ENCODE peak calls at places on chromosomes 13 and 19, in five cellular contexts. One of them, this sample, is unnamed.

GRCh38 chr13:30972888-30973377 is 40.5 kb downstream of the TEX26 start:
- DNase-seq in body of pancreas: no peak
- DNase-seq in heart left ventricle: no peak
- DNase-seq in endothelial cell of umbilical vein: no peak
- DNase-seq in right lobe of liver: no peak
- DNase-seq in this sample: no peak

GRCh38 chr19:13794388-13794751 is 873 bp upstream of the ZSWIM4 start:
- DNase-seq in heart left ventricle: peak
- DNase-seq in body of pancreas: peak
- DNase-seq in right lobe of liver: peak
- DNase-seq in endothelial cell of umbilical vein: peak
- DNase-seq in this sample: no peak

GRCh38 chr19:44988896-44989563 is 12.2 kb upstream of the RELB start:
- DNase-seq in heart left ventricle: peak
- DNase-seq in right lobe of liver: peak
- DNase-seq in endothelial cell of umbilical vein: peak
- DNase-seq in body of pancreas: peak
- DNase-seq in this sample: peak

GRCh38 chr19:31253816-31254551 is 95.3 kb downstream of the TSHZ3 start:
- DNase-seq in right lobe of liver: no peak
- DNase-seq in heart left ventricle: no peak
- DNase-seq in endothelial cell of umbilical vein: no peak
- DNase-seq in body of pancreas: no peak
- DNase-seq in this sample: no peak

GRCh38 chr19:30089086-30089665 is 147.1 kb downstream of the URI1 start:
- DNase-seq in heart left ventricle: no peak
- DNase-seq in body of pancreas: no peak
- DNase-seq in endothelial cell of umbilical vein: no peak
- DNase-seq in right lobe of liver: no peak
- DNase-seq in this sample: no peak

GRCh38 chr19:48681127-48681470 is 8.3 kb upstream of the NTN5 start:
- DNase-seq in body of pancreas: no peak
- DNase-seq in endothelial cell of umbilical vein: no peak
- DNase-seq in right lobe of liver: no peak
- DNase-seq in heart left ventricle: no peak
- DNase-seq in this sample: peak

GRCh38 chr13:59230484-59231264 is 933.1 kb downstream of the DIAPH3 start:
- DNase-seq in heart left ventricle: no peak
- DNase-seq in body of pancreas: no peak
- DNase-seq in right lobe of liver: no peak
- DNase-seq in endothelial cell of umbilical vein: no peak
- DNase-seq in this sample: no peak

GRCh38 chr19:29091127-29091526 is 121.8 kb downstream of the UQCRFS1 start:
- DNase-seq in endothelial cell of umbilical vein: no peak
- DNase-seq in right lobe of liver: no peak
- DNase-seq in body of pancreas: no peak
- DNase-seq in heart left ventricle: no peak
- DNase-seq in this sample: no peak

GRCh38 chr19:41893899-41894298 is 10.9 kb downstream of the ARHGEF1 start:
- DNase-seq in right lobe of liver: no peak
- DNase-seq in body of pancreas: no peak
- DNase-seq in endothelial cell of umbilical vein: no peak
- DNase-seq in heart left ventricle: no peak
- DNase-seq in this sample: no peak

GRCh38 chr13:100439247-100439955 is 149.2 kb downstream of the GGACT start:
- DNase-seq in heart left ventricle: no peak
- DNase-seq in body of pancreas: no peak
- DNase-seq in endothelial cell of umbilical vein: no peak
- DNase-seq in right lobe of liver: no peak
- DNase-seq in this sample: no peak

GRCh38 chr13:48891586-48891985 is 84.1 kb upstream of the FNDC3A start:
- DNase-seq in heart left ventricle: no peak
- DNase-seq in endothelial cell of umbilical vein: peak
- DNase-seq in body of pancreas: no peak
- DNase-seq in right lobe of liver: no peak
- DNase-seq in this sample: peak

GRCh38 chr13:112131081-112131739 is 64.3 kb downstream of the SOX1 start:
- DNase-seq in heart left ventricle: no peak
- DNase-seq in body of pancreas: no peak
- DNase-seq in right lobe of liver: no peak
- DNase-seq in endothelial cell of umbilical vein: no peak
- DNase-seq in this sample: no peak

GRCh38 chr19:32223595-32224370 is 121.6 kb upstream of the ZNF507 start:
- DNase-seq in heart left ventricle: no peak
- DNase-seq in body of pancreas: no peak
- DNase-seq in endothelial cell of umbilical vein: no peak
- DNase-seq in right lobe of liver: no peak
- DNase-seq in this sample: no peak

GRCh38 chr13:51541809-51542258 is 42.4 kb upstream of the WDFY2 start:
- DNase-seq in endothelial cell of umbilical vein: no peak
- DNase-seq in right lobe of liver: no peak
- DNase-seq in heart left ventricle: no peak
- DNase-seq in body of pancreas: peak
- DNase-seq in this sample: no peak

GRCh38 chr13:73738626-73739025 is 395.6 kb downstream of the KLF12 start:
- DNase-seq in endothelial cell of umbilical vein: no peak
- DNase-seq in heart left ventricle: no peak
- DNase-seq in right lobe of liver: no peak
- DNase-seq in body of pancreas: no peak
- DNase-seq in this sample: no peak

GRCh38 chr19:58379276-58379675 is 1.6 kb downstream of the ZNF837 start:
- DNase-seq in endothelial cell of umbilical vein: no peak
- DNase-seq in body of pancreas: no peak
- DNase-seq in heart left ventricle: no peak
- DNase-seq in right lobe of liver: peak
- DNase-seq in this sample: no peak

GRCh38 chr19:58382997-58383603 is 2.3 kb upstream of the ZNF837 start:
- DNase-seq in body of pancreas: no peak
- DNase-seq in endothelial cell of umbilical vein: no peak
- DNase-seq in right lobe of liver: peak
- DNase-seq in heart left ventricle: no peak
- DNase-seq in this sample: no peak

GRCh38 chr19:58380736-58381459 is at the start of gene ZNF837:
- DNase-seq in endothelial cell of umbilical vein: peak
- DNase-seq in heart left ventricle: peak
- DNase-seq in right lobe of liver: peak
- DNase-seq in body of pancreas: peak
- DNase-seq in this sample: peak

GRCh38 chr19:58381460-58382220 is 810 bp upstream of the ZNF837 start:
- DNase-seq in endothelial cell of umbilical vein: no peak
- DNase-seq in heart left ventricle: no peak
- DNase-seq in body of pancreas: no peak
- DNase-seq in right lobe of liver: peak
- DNase-seq in this sample: no peak

GRCh38 chr19:58380037-58380735 is 644 bp downstream of the ZNF837 start:
- DNase-seq in heart left ventricle: no peak
- DNase-seq in body of pancreas: no peak
- DNase-seq in endothelial cell of umbilical vein: no peak
- DNase-seq in right lobe of liver: no peak
- DNase-seq in this sample: no peak
- TF ChIP-seq POLR2A in heart left ventricle: no peak
- TF ChIP-seq POLR2A in body of pancreas: no peak
- TF ChIP-seq POLR2A in endothelial cell of umbilical vein: no peak
- TF ChIP-seq POLR2A in right lobe of liver: no peak
- TF ChIP-seq POLR2A in this sample: no peak

GRCh38 chr19:19540707-19541515 is 2.8 kb downstream of the CILP2 start:
- DNase-seq in right lobe of liver: no peak
- DNase-seq in body of pancreas: peak
- DNase-seq in endothelial cell of umbilical vein: no peak
- DNase-seq in heart left ventricle: no peak
- DNase-seq in this sample: peak
- TF ChIP-seq POLR2A in right lobe of liver: no peak
- TF ChIP-seq POLR2A in body of pancreas: no peak
- TF ChIP-seq POLR2A in endothelial cell of umbilical vein: no peak
- TF ChIP-seq POLR2A in heart left ventricle: no peak
- TF ChIP-seq POLR2A in this sample: no peak

DNA sequence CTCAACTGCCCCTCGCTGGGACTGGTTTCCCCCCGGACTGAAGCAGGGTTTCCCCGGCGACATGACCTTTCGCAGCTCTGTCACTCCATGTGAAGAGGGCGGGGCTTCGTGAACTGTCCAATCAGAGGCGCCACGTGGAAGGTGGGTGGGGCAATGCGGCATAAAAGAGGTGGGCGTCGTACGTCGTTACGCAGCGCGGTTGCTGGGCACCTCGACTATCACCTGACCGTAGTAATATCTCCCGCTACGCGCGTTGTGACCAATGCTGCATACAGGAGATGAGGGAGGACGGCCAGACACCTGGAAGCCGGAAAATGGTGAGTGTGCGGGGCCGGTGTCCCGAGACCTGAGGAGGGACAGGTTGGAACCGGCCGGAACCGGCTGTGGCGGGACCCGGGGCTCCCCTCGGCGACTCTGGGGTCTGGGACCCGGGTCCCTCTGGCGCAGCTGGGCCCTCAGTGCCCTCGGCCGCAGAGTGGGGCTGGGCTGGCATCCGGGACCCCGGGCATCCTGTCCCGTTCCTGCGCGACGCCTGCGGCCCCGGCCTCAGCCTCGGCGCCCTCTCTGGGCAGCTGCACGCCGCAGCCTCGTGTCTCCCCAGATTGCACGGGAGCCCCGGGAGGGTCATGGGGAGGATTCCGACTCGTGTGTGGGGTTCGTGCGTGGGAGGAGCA is 32.1 kb downstream of the ZNF136 start:
- DNase-seq in right lobe of liver: peak
- DNase-seq in body of pancreas: peak
- DNase-seq in heart left ventricle: peak
- DNase-seq in endothelial cell of umbilical vein: peak
- DNase-seq in this sample: no peak
- TF ChIP-seq POLR2A in right lobe of liver: no peak
- TF ChIP-seq POLR2A in body of pancreas: peak
- TF ChIP-seq POLR2A in heart left ventricle: peak
- TF ChIP-seq POLR2A in endothelial cell of umbilical vein: no peak
- TF ChIP-seq POLR2A in this sample: no peak

DNA sequence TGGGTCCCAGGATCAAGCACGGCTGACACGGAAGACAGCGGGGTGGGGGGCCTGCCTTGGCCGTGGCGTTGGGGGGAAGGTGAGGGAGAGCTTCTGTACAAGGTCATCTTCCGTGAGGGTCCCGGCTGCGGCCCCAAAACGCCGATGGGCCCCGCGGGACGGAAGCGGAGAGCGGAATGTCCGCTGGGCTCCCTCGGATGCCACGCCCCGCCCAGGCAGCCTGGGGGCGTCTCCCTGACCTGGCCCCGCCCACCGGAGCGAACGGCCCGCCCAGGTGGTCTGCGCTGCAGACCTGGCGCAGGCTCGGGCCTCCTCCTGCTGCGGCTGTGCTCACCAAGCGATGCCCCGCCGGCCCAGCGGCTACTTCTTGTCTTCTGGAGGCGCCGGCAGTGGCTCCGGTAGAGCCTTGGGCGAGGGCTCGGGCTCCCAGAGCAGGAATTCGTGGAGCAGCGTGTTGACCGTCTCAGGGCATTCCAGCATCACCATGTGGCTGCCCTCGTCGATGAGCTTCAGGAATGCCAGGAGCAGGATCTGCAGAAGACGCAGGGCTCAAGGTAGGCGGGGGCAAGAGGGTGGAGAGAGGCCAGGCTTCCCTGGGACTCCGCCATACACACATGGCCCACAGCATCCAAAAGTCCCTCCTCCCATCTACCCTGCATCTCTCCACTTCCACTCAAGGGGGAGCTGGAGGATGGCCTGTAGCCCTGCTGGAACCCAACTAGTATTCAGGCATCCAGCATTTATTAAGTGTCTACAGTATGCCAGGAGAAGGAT is 10.7 kb downstream of the ABHD8 start:
- DNase-seq in body of pancreas: no peak
- DNase-seq in right lobe of liver: peak
- DNase-seq in endothelial cell of umbilical vein: peak
- DNase-seq in heart left ventricle: peak
- DNase-seq in this sample: peak
- TF ChIP-seq POLR2A in body of pancreas: no peak
- TF ChIP-seq POLR2A in right lobe of liver: no peak
- TF ChIP-seq POLR2A in endothelial cell of umbilical vein: peak
- TF ChIP-seq POLR2A in heart left ventricle: no peak
- TF ChIP-seq POLR2A in this sample: peak

GRCh38 chr19:54448774-54449700 is at the start of gene LENG8:
- DNase-seq in heart left ventricle: peak
- DNase-seq in body of pancreas: peak
- DNase-seq in endothelial cell of umbilical vein: peak
- DNase-seq in right lobe of liver: peak
- DNase-seq in this sample: peak
- TF ChIP-seq POLR2A in heart left ventricle: peak
- TF ChIP-seq POLR2A in body of pancreas: peak
- TF ChIP-seq POLR2A in endothelial cell of umbilical vein: peak
- TF ChIP-seq POLR2A in right lobe of liver: peak
- TF ChIP-seq POLR2A in this sample: peak